ENCODE peak calls at places on chromosomes 12 and 14, in seven cellular contexts. One of them, this sample, is unnamed.

GRCh38 chr12:65099182-65099581 is 21.9 kb downstream of the WIF1 start:
- DNase-seq in AG04450: no peak
- DNase-seq in coronary artery: no peak
- DNase-seq in choroid plexus epithelial cell: no peak
- DNase-seq in WERI-Rb-1: no peak
- DNase-seq in tibial artery: no peak
- DNase-seq in cardiac fibroblast: no peak
- DNase-seq in this sample: no peak

GRCh38 chr12:100901266-100901665 is 106.7 kb downstream of the ANO4 start:
- DNase-seq in coronary artery: no peak
- DNase-seq in WERI-Rb-1: no peak
- DNase-seq in tibial artery: no peak
- DNase-seq in AG04450: no peak
- DNase-seq in choroid plexus epithelial cell: no peak
- DNase-seq in cardiac fibroblast: peak; percentile 8
- DNase-seq in this sample: no peak

GRCh38 chr12:75891072-75891471 is 140.5 kb downstream of the PHLDA1 start:
- DNase-seq in cardiac fibroblast: no peak
- DNase-seq in choroid plexus epithelial cell: no peak
- DNase-seq in coronary artery: no peak
- DNase-seq in tibial artery: no peak
- DNase-seq in AG04450: no peak
- DNase-seq in WERI-Rb-1: no peak
- DNase-seq in this sample: no peak

GRCh38 chr12:104605685-104606084 is 148.9 kb downstream of the CHST11 start:
- DNase-seq in coronary artery: peak; percentile 78
- DNase-seq in AG04450: no peak
- DNase-seq in WERI-Rb-1: no peak
- DNase-seq in choroid plexus epithelial cell: peak; percentile 58
- DNase-seq in cardiac fibroblast: peak; percentile 34
- DNase-seq in tibial artery: peak; percentile 92
- DNase-seq in this sample: no peak

GRCh38 chr14:68788275-68789001 is 4.4 kb downstream of the ZFP36L1 start:
- DNase-seq in cardiac fibroblast: peak; percentile 49
- DNase-seq in coronary artery: no peak
- DNase-seq in WERI-Rb-1: no peak
- DNase-seq in choroid plexus epithelial cell: no peak
- DNase-seq in AG04450: no peak
- DNase-seq in tibial artery: no peak
- DNase-seq in this sample: no peak

GRCh38 chr14:104362761-104363605 is 216.6 kb upstream of the C14orf180 start:
- DNase-seq in WERI-Rb-1: no peak
- DNase-seq in AG04450: no peak
- DNase-seq in tibial artery: no peak
- DNase-seq in choroid plexus epithelial cell: no peak
- DNase-seq in cardiac fibroblast: no peak
- DNase-seq in coronary artery: no peak
- DNase-seq in this sample: no peak

GRCh38 chr12:9932270-9932669 is at the start of gene CLEC2A:
- DNase-seq in AG04450: no peak
- DNase-seq in choroid plexus epithelial cell: no peak
- DNase-seq in cardiac fibroblast: no peak
- DNase-seq in tibial artery: no peak
- DNase-seq in WERI-Rb-1: no peak
- DNase-seq in coronary artery: no peak
- DNase-seq in this sample: no peak

GRCh38 chr14:72723741-72724530 is 170.0 kb downstream of the DPF3 start:
- DNase-seq in WERI-Rb-1: no peak
- DNase-seq in AG04450: no peak
- DNase-seq in choroid plexus epithelial cell: peak; percentile 67
- DNase-seq in coronary artery: no peak
- DNase-seq in tibial artery: no peak
- DNase-seq in cardiac fibroblast: peak; percentile 82
- DNase-seq in this sample: no peak

GRCh38 chr14:74905595-74906142 is 17.4 kb downstream of the RPS6KL1 start:
- DNase-seq in AG04450: no peak
- DNase-seq in coronary artery: no peak
- DNase-seq in cardiac fibroblast: peak; percentile 56
- DNase-seq in choroid plexus epithelial cell: peak; percentile 57
- DNase-seq in tibial artery: peak; percentile 62
- DNase-seq in WERI-Rb-1: peak; percentile 82
- DNase-seq in this sample: no peak

GRCh38 chr14:91755560-91755959 is 23.7 kb upstream of the CATSPERB start:
- DNase-seq in cardiac fibroblast: peak; percentile 61
- DNase-seq in WERI-Rb-1: no peak
- DNase-seq in AG04450: no peak
- DNase-seq in tibial artery: no peak
- DNase-seq in coronary artery: no peak
- DNase-seq in choroid plexus epithelial cell: peak; percentile 33
- DNase-seq in this sample: peak; percentile 20

GRCh38 chr14:94291159-94291905 is 1.7 kb downstream of the SERPINA10 start:
- DNase-seq in tibial artery: no peak
- DNase-seq in choroid plexus epithelial cell: no peak
- DNase-seq in cardiac fibroblast: no peak
- DNase-seq in coronary artery: no peak
- DNase-seq in WERI-Rb-1: no peak
- DNase-seq in AG04450: no peak
- DNase-seq in this sample: no peak

GRCh38 chr12:122834229-122834920 is 882 bp upstream of the HIP1R start:
- DNase-seq in AG04450: no peak
- DNase-seq in cardiac fibroblast: peak; percentile 45
- DNase-seq in tibial artery: no peak
- DNase-seq in coronary artery: no peak
- DNase-seq in WERI-Rb-1: no peak
- DNase-seq in choroid plexus epithelial cell: peak; percentile 57
- DNase-seq in this sample: no peak

GRCh38 chr12:14417717-14418116 is 52.2 kb downstream of the ATF7IP start:
- DNase-seq in choroid plexus epithelial cell: peak; percentile 98
- DNase-seq in coronary artery: no peak
- DNase-seq in cardiac fibroblast: peak; percentile 94
- DNase-seq in AG04450: peak; percentile 76
- DNase-seq in WERI-Rb-1: peak; percentile 74
- DNase-seq in tibial artery: peak; percentile 43
- DNase-seq in this sample: peak; percentile 83

GRCh38 chr12:14846042-14846587 is 2.8 kb upstream of the ART4 start:
- DNase-seq in cardiac fibroblast: no peak
- DNase-seq in tibial artery: no peak
- DNase-seq in choroid plexus epithelial cell: no peak
- DNase-seq in WERI-Rb-1: no peak
- DNase-seq in AG04450: no peak
- DNase-seq in coronary artery: no peak
- DNase-seq in this sample: no peak

GRCh38 chr12:51730745-51731144 is 117.8 kb downstream of the FIGNL2 start:
- DNase-seq in coronary artery: no peak
- DNase-seq in tibial artery: no peak
- DNase-seq in choroid plexus epithelial cell: no peak
- DNase-seq in WERI-Rb-1: no peak
- DNase-seq in AG04450: no peak
- DNase-seq in cardiac fibroblast: no peak
- DNase-seq in this sample: no peak

GRCh38 chr12:45425426-45425825 is 209.5 kb downstream of the ANO6 start:
- DNase-seq in coronary artery: no peak
- DNase-seq in choroid plexus epithelial cell: peak; percentile 57
- DNase-seq in tibial artery: no peak
- DNase-seq in WERI-Rb-1: no peak
- DNase-seq in cardiac fibroblast: peak; percentile 51
- DNase-seq in AG04450: peak; percentile 27
- DNase-seq in this sample: peak; percentile 56

GRCh38 chr12:9711664-9712063 is 21.2 kb downstream of the CLECL1 start:
- DNase-seq in choroid plexus epithelial cell: peak; percentile 58
- DNase-seq in tibial artery: no peak
- DNase-seq in coronary artery: no peak
- DNase-seq in AG04450: no peak
- DNase-seq in WERI-Rb-1: no peak
- DNase-seq in cardiac fibroblast: peak; percentile 5
- DNase-seq in this sample: no peak

GRCh38 chr12:66304296-66304915 is 2.1 kb downstream of the HELB start:
- DNase-seq in coronary artery: no peak
- DNase-seq in AG04450: no peak
- DNase-seq in WERI-Rb-1: no peak
- DNase-seq in cardiac fibroblast: no peak
- DNase-seq in choroid plexus epithelial cell: no peak
- DNase-seq in tibial artery: no peak
- DNase-seq in this sample: no peak
- H3K4me3 ChIP-seq in coronary artery: no peak overlapping the region
- H3K4me3 ChIP-seq in AG04450: no peak overlapping the region
- H3K4me3 ChIP-seq in WERI-Rb-1: no peak overlapping the region
- H3K4me3 ChIP-seq in cardiac fibroblast: no peak overlapping the region
- H3K4me3 ChIP-seq in choroid plexus epithelial cell: no peak overlapping the region
- H3K4me3 ChIP-seq in tibial artery: no peak overlapping the region
- H3K4me3 ChIP-seq in this sample: no peak overlapping the region

GRCh38 chr12:25491396-25491948 is 61.6 kb downstream of the LMNTD1 start:
- DNase-seq in tibial artery: no peak
- DNase-seq in cardiac fibroblast: no peak
- DNase-seq in AG04450: no peak
- DNase-seq in coronary artery: no peak
- DNase-seq in choroid plexus epithelial cell: no peak
- DNase-seq in WERI-Rb-1: no peak
- DNase-seq in this sample: no peak
- TF ChIP-seq CTCF in tibial artery: no peak
- TF ChIP-seq CTCF in cardiac fibroblast: no peak
- TF ChIP-seq CTCF in AG04450: no peak
- TF ChIP-seq CTCF in coronary artery: no peak
- TF ChIP-seq CTCF in choroid plexus epithelial cell: no peak
- TF ChIP-seq CTCF in WERI-Rb-1: no peak
- TF ChIP-seq CTCF in this sample: no peak

GRCh38 chr12:57627504-57628279 is 5.3 kb downstream of the B4GALNT1 start:
- DNase-seq in AG04450: no peak
- DNase-seq in choroid plexus epithelial cell: no peak
- DNase-seq in tibial artery: no peak
- DNase-seq in WERI-Rb-1: no peak
- DNase-seq in cardiac fibroblast: no peak
- DNase-seq in coronary artery: peak; percentile 60
- DNase-seq in this sample: no peak
- H3K4me3 ChIP-seq in AG04450: no peak overlapping the region
- H3K4me3 ChIP-seq in choroid plexus epithelial cell: no peak overlapping the region
- H3K4me3 ChIP-seq in tibial artery: no peak overlapping the region
- H3K4me3 ChIP-seq in WERI-Rb-1: no peak overlapping the region
- H3K4me3 ChIP-seq in cardiac fibroblast: no peak overlapping the region
- H3K4me3 ChIP-seq in coronary artery: no peak overlapping the region
- H3K4me3 ChIP-seq in this sample: no peak overlapping the region

DNA sequence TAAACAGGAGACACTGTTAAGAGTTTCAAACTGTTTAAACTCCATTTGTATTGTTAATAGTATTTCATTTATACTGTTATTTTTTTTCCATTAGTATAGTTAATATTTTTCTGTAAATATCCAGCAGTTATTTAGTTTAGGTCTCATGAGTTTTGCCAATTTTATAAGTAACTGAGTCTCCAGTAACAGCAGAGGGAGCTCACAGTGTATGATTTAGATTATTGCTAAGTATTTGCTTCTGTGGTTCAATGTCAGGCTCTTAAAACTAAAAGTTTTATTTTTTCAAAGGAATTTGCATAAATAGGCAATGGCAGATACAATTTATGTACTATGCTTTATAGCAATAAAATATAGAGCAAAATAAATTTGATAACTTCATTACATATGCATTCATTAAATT is 209.7 kb downstream of the ATXN7L3B start:
- DNase-seq in choroid plexus epithelial cell: peak; percentile 69
- DNase-seq in coronary artery: no peak
- DNase-seq in WERI-Rb-1: no peak
- DNase-seq in tibial artery: no peak
- DNase-seq in cardiac fibroblast: peak; percentile 37
- DNase-seq in AG04450: no peak
- DNase-seq in this sample: peak; percentile 43
- TF ChIP-seq CTCF in choroid plexus epithelial cell: peak; percentile 43
- TF ChIP-seq CTCF in coronary artery: no peak
- TF ChIP-seq CTCF in WERI-Rb-1: no peak
- TF ChIP-seq CTCF in tibial artery: no peak
- TF ChIP-seq CTCF in cardiac fibroblast: no peak
- TF ChIP-seq CTCF in AG04450: peak; percentile 25
- TF ChIP-seq CTCF in this sample: peak; percentile 18